ENCODE peak calls at places on chromosomes 4 and X, in eight cellular contexts. Z is Panc1; F is cardiac muscle cell; B is endodermal cell; R is kidney; A is CD8-positive, alpha-beta T cell; P is K562; M is PC-3. E is an unnamed sample.

GRCh38 chr4:44447563-44448504 is 775 bp downstream of the KCTD8 start:
- DNase-seq in Z (no peak), F (peak; percentile 10), B (peak; percentile 87), R (peak; percentile 74), A (no peak), P (no peak), M (peak; percentile 4), E (peak; percentile 28)

GRCh38 chr4:144583658-144584057 is 62.3 kb upstream of the HHIP start:
- DNase-seq in Z (no peak), F (peak; percentile 58), B (no peak), R (no peak), A (no peak), P (no peak), M (peak; percentile 68), E (no peak)

GRCh38 chr4:71974681-71975080 is 57.1 kb upstream of the NPFFR2 start:
- DNase-seq in Z (no peak), F (peak; percentile 34), B (no peak), R (no peak), A (no peak), P (no peak), M (peak; percentile 41), E (no peak)

GRCh38 chr4:85151786-85152185 is 185.3 kb upstream of the WDFY3 start:
- DNase-seq in Z (no peak), F (no peak), B (no peak), R (no peak), A (no peak), P (no peak), M (no peak), E (no peak)

GRCh38 chr4:122481766-122482405 is 25.4 kb upstream of the IL2 start:
- DNase-seq in Z (no peak), F (no peak), B (no peak), R (no peak), A (no peak), P (no peak), M (peak; percentile 66), E (no peak)

GRCh38 chrX:17022205-17022604 is 75.7 kb downstream of the REPS2 start:
- DNase-seq in Z (no peak), F (peak; percentile 76), B (no peak), R (no peak), A (no peak), P (no peak), M (no peak), E (no peak)

GRCh38 chr4:8739357-8739756 is 132.3 kb downstream of the HMX1 start:
- DNase-seq in Z (no peak), F (no peak), B (no peak), R (no peak), A (no peak), P (no peak), M (no peak), E (no peak)

GRCh38 chr4:14125375-14126129 is 498.0 kb upstream of the BOD1L1 start:
- DNase-seq in Z (no peak), F (no peak), B (no peak), R (no peak), A (no peak), P (no peak), M (no peak), E (no peak)

GRCh38 chrX:48700951-48701653 is 4.6 kb downstream of the SUV39H1 start:
- DNase-seq in Z (no peak), F (peak; percentile 87), B (no peak), R (no peak), A (no peak), P (no peak), M (no peak), E (no peak)

GRCh38 chrX:78029663-78030062 is 60.2 kb upstream of the PGAM4 start:
- DNase-seq in Z (no peak), F (peak; percentile 40), B (peak; percentile 58), R (no peak), A (no peak), P (peak; percentile 5), M (peak; percentile 66), E (no peak)

GRCh38 chr4:117164338-117164737 is 79.0 kb upstream of the TRAM1L1 start:
- DNase-seq in Z (no peak), F (no peak), B (no peak), R (no peak), A (no peak), P (no peak), M (no peak), E (no peak)

GRCh38 chr4:82352825-82353370 is 20.9 kb downstream of the HNRNPD start:
- DNase-seq in Z (no peak), F (no peak), B (no peak), R (no peak), A (no peak), P (no peak), M (no peak), E (no peak)

GRCh38 chr4:82358773-82359324 is 14.9 kb downstream of the HNRNPD start:
- DNase-seq in Z (no peak), F (no peak), B (no peak), R (no peak), A (no peak), P (no peak), M (no peak), E (no peak)

GRCh38 chr4:82354788-82355187 is 19.0 kb downstream of the HNRNPD start:
- DNase-seq in Z (no peak), F (no peak), B (no peak), R (no peak), A (no peak), P (no peak), M (no peak), E (no peak)

GRCh38 chr4:82360298-82361177 is 13.3 kb downstream of the HNRNPD start:
- DNase-seq in Z (no peak), F (peak; percentile 38), B (no peak), R (no peak), A (no peak), P (peak; percentile 34), M (peak; percentile 40), E (no peak)

DNA sequence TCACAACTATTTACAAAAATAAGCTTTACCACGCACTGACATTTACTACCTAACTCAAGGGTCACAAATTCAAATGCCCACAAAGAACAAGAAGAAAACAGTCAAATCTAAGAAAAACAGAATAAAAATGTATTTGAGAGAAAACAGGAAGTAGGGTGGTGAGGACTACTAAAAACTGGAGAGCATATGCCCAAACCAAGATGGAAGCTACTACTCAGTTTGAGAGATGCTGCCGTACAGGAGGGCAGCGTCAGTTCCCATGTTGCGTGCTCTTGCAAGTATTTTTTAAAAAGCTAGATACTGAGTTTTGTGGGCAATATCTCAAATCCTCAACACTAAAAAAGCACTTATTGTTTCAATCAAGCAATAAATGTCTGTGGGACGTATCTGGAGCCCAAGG is 16.2 kb downstream of the HNRNPD start:
- DNase-seq in Z (no peak), F (no peak), B (no peak), R (no peak), A (no peak), P (no peak), M (no peak), E (no peak)
- H3K4me1 ChIP-seq in Z (peaks cover 2% of the 10 kb centered on the region), F (peaks cover 38% of the 10 kb centered on the region), B (no peaks in the 10 kb centered on the region), R (peaks cover 2% of the 10 kb centered on the region), A (peaks cover 69% of the 10 kb centered on the region), P (peaks cover 2% of the 10 kb centered on the region), M (no peaks in the 10 kb centered on the region), E (peaks cover 48% of the 10 kb centered on the region)

DNA sequence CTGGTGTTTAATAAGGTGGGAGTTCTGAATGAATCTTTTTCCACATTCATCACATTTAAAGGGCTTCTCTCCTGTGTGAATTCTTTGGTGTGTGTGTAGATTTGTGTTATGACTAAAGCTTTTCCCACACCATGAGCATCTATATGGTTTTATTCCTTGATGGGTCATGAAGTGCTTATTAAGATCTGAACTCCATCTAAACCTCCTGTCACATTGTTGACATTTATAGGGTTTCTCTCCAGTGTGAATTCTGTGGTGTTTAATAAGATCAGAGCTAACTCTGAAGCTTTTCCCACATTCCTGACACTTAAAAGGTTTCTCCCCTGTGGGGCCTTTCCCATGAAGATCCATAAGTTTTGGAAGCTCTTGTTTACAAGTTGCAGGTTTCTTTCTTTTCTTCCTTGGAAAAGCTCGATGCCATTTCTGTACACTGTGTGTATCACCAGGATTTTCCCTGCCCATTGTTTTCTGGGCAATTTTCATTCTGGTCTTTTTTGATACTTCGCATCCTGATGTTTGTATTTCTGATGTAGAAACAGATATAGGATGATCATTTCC is 21.9 kb upstream of the ETDC start:
- DNase-seq in Z (no peak), F (no peak), B (no peak), R (no peak), A (no peak), P (no peak), M (no peak), E (no peak)
- H3K9me3 ChIP-seq in Z (peaks cover 37% of the 10 kb centered on the region), F (peaks cover 3% of the 10 kb centered on the region), B (peaks cover 26% of the 10 kb centered on the region), R (peaks cover 63% of the 10 kb centered on the region), A (peaks cover 7% of the 10 kb centered on the region), P (no peaks in the 10 kb centered on the region), M (peaks cover 6% of the 10 kb centered on the region), E (no peaks in the 10 kb centered on the region)

GRCh38 chrX:13996650-13997049 is 33.0 kb downstream of the GEMIN8 start:
- DNase-seq in Z (no peak), F (no peak), B (no peak), R (no peak), A (no peak), P (no peak), M (no peak), E (no peak)
- H3K27ac ChIP-seq in Z (no peak overlapping the region), F (no peak overlapping the region), B (no peak overlapping the region), R (no peak overlapping the region), A (no peak overlapping the region), P (no peak overlapping the region), M (no peak overlapping the region), E (no peak overlapping the region)

GRCh38 chrX:153969904-153970397 is 1.7 kb downstream of the HCFC1 start:
- DNase-seq in Z (no peak), F (no peak), B (no peak), R (peak; percentile 86), A (peak; percentile 40), P (peak; percentile 30), M (peak; percentile 10), E (no peak)

GRCh38 chrX:153968754-153969124 is 2.9 kb downstream of the HCFC1 start:
- DNase-seq in Z (no peak), F (no peak), B (no peak), R (peak; percentile 75), A (peak; percentile 67), P (peak; percentile 38), M (peak; percentile 10), E (no peak)

GRCh38 chrX:153970398-153971123 is 1.1 kb downstream of the HCFC1 start:
- DNase-seq in Z (no peak), F (peak; percentile 78), B (peak; percentile 79), R (peak; percentile 86), A (no peak), P (peak; percentile 69), M (peak; percentile 39), E (no peak)

GRCh38 chrX:153968255-153968654 is 3.4 kb downstream of the HCFC1 start:
- DNase-seq in Z (no peak), F (no peak), B (no peak), R (no peak), A (no peak), P (no peak), M (no peak), E (no peak)

DNA sequence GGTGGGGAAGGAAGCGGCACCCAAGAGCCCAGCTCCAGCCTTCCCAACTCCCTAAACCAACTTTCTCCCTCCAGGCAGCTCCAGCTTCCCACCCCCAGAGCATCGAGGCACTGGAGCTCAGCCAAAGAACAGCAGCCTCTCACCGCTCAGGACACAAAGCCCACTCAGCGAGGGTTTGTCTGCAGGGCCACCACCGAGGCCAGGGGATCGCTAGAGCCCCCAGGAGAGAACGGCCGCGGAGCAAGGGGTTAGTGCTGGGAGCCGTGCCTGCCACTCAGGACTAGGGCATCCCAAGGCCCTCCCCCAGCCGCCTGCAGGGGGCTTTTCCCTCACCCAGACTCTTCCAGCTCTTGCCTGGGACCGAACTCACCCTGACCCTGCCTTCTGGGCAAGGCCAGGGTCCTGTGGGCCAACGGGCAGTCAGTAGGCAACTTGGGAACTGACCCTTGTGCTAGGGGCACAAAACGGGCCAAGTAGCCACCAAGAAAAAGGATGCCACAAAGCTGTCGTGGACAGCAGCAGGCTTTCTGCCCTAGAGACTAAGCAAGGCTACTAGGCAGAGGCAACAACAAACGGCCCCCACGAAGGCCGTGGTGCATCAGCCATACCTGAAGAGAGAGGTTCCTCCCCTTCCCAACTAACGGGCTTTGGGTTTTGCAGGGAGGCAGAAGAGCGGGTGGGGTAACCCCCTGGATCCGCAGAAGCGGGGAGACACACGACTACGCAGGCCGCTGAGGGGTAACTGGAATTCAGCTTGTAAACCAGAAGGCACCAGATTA is 2.3 kb downstream of the HCFC1 start:
- DNase-seq in Z (no peak), F (peak; percentile 5), B (no peak), R (peak; percentile 80), A (no peak), P (no peak), M (no peak), E (no peak)
- H3K4me1 ChIP-seq in Z (peaks cover 38% of the 10 kb centered on the region), F (no peaks in the 10 kb centered on the region), B (peaks cover 9% of the 10 kb centered on the region), R (peaks cover 44% of the 10 kb centered on the region), A (peaks cover 51% of the 10 kb centered on the region), P (peaks cover 67% of the 10 kb centered on the region), M (peaks cover 29% of the 10 kb centered on the region), E (peaks cover 12% of the 10 kb centered on the region)

E was measured in left lung.